ENCODE peak calls at places on chromosomes 12 and 14, in nine cellular contexts. N, Q, Y, O, Z, L, B, K and W are unnamed samples.
A peak's percentile ranks its signal among the peaks of the same experiment; 100 is the strongest.

GRCh38 chr14:68554231-68554630 is 238.6 kb downstream of the ZFP36L1 start:
- DNase-seq in K (no peak), O (no peak), Z (no peak), L (no peak), B (no peak), Q (no peak), Y (no peak), N (no peak), W (no peak)

GRCh38 chr12:20097561-20097960 is 270.8 kb upstream of the PDE3A start:
- DNase-seq in K (no peak), Y (no peak), N (peak; percentile 52), Z (no peak), Q (no peak), B (no peak), L (no peak), O (no peak), W (no peak)

GRCh38 chr12:18446245-18446644 is 184.9 kb downstream of the PIK3C2G start:
- DNase-seq in Q (no peak), K (no peak), Z (no peak), B (no peak), O (no peak), Y (no peak), L (no peak), N (no peak), W (no peak)

GRCh38 chr14:103549361-103550311 is 12.8 kb downstream of the BAG5 start:
- DNase-seq in L (no peak), K (no peak), N (no peak), Z (no peak), Q (no peak), Y (no peak), B (peak; percentile 53), O (peak; percentile 82), W (peak; percentile 56)

GRCh38 chr14:22502007-22502406 is 87.0 kb downstream of the DAD1 start:
- DNase-seq in B (peak; percentile 66), Q (no peak), O (no peak), L (no peak), Z (no peak), K (no peak), Y (no peak), N (no peak), W (no peak)

GRCh38 chr12:52434760-52435530 is 774 bp upstream of the KRT75 start:
- DNase-seq in Y (no peak), B (no peak), L (no peak), O (no peak), N (peak; percentile 29), Z (no peak), Q (no peak), K (no peak), W (no peak)

GRCh38 chr12:50132505-50133135 is 20.6 kb downstream of the COX14 start:
- DNase-seq in N (peak; percentile 59), K (peak; percentile 28), O (no peak), L (no peak), B (no peak), Y (no peak), Z (no peak), Q (no peak), W (no peak)

GRCh38 chr12:118694128-118694775 is 287.1 kb upstream of the SRRM4 start:
- DNase-seq in Z (no peak), Q (no peak), Y (peak; percentile 10), O (no peak), K (no peak), N (no peak), B (no peak), L (no peak), W (no peak)

GRCh38 chr12:111362687-111363475 is 6.0 kb downstream of the PHETA1 start:
- DNase-seq in L (no peak), B (no peak), N (no peak), Y (no peak), O (peak; percentile 84), Q (no peak), Z (no peak), K (no peak), W (no peak)

GRCh38 chr12:120538281-120539156 is 4.4 kb downstream of the RNF10 start:
- DNase-seq in Z (peak; percentile 60), K (peak; percentile 71), B (peak; percentile 80), N (peak; percentile 72), Q (no peak), O (no peak), L (no peak), Y (peak; percentile 74), W (no peak)

GRCh38 chr12:125889742-125890141 is 824.5 kb downstream of the AACS start:
- DNase-seq in Q (no peak), N (no peak), B (no peak), Y (no peak), K (no peak), O (no peak), Z (no peak), L (no peak), W (no peak)

GRCh38 chr14:29311983-29312382 is 545.4 kb downstream of the FOXG1 start:
- DNase-seq in Z (no peak), Y (no peak), O (no peak), K (no peak), L (no peak), N (peak; percentile 16), Q (no peak), B (no peak), W (no peak)

GRCh38 chr14:51304956-51305355 is 64.9 kb downstream of the TMX1 start:
- DNase-seq in Y (no peak), O (no peak), Z (no peak), L (no peak), N (peak; percentile 97), B (no peak), Q (no peak), K (peak; percentile 21), W (no peak)

GRCh38 chr14:34711169-34711568 is 3.2 kb downstream of the CFL2 start:
- DNase-seq in L (no peak), Q (no peak), K (peak; percentile 53), Y (peak; percentile 13), O (no peak), N (peak; percentile 94), B (no peak), Z (no peak), W (peak; percentile 41)

GRCh38 chr12:75135021-75135420 is 74.6 kb downstream of the KCNC2 start:
- DNase-seq in Z (no peak), O (no peak), N (no peak), Y (no peak), L (no peak), B (no peak), Q (no peak), K (no peak), W (no peak)

GRCh38 chr14:80927385-80927989 is 14.1 kb downstream of the CEP128 start:
- DNase-seq in B (no peak), Z (no peak), Y (no peak), N (no peak), L (no peak), O (no peak), K (peak; percentile 23), Q (no peak), W (no peak)

GRCh38 chr14:80930095-80930494 is 11.4 kb downstream of the CEP128 start:
- DNase-seq in O (no peak), Y (no peak), L (no peak), B (no peak), Z (no peak), Q (no peak), K (no peak), N (no peak), W (no peak)

GRCh38 chr14:80933282-80933681 is 8.3 kb downstream of the CEP128 start:
- DNase-seq in Z (no peak), Q (no peak), K (no peak), N (no peak), O (no peak), Y (no peak), L (no peak), B (no peak), W (no peak)

GRCh38 chr14:80926706-80927384 is 14.7 kb downstream of the CEP128 start:
- DNase-seq in Y (no peak), Z (no peak), N (peak; percentile 86), B (no peak), K (peak; percentile 69), L (no peak), O (no peak), Q (no peak), W (no peak)

GRCh38 chr14:80930836-80931389 is 10.6 kb downstream of the CEP128 start:
- DNase-seq in O (no peak), L (no peak), N (peak; percentile 92), Z (no peak), K (no peak), Q (no peak), Y (peak; percentile 33), B (no peak), W (no peak)
- H3K4me1 ChIP-seq in O (no peaks in the 10 kb centered on the region), L (peaks cover 2% of the 10 kb centered on the region), N (peaks cover 27% of the 10 kb centered on the region), Z (peaks cover 15% of the 10 kb centered on the region), K (peaks cover 38% of the 10 kb centered on the region), Q (peaks cover 11% of the 10 kb centered on the region), Y (no peaks in the 10 kb centered on the region), B (no peaks in the 10 kb centered on the region), W (peaks cover 9% of the 10 kb centered on the region)

GRCh38 chr14:56138987-56139386 is 20.8 kb downstream of the PELI2 start:
- DNase-seq in N (no peak), Y (no peak), L (no peak), Z (no peak), Q (no peak), K (no peak), O (no peak), B (no peak), W (no peak)

GRCh38 chr14:56144176-56144575 is 26.0 kb downstream of the PELI2 start:
- DNase-seq in N (no peak), O (no peak), B (no peak), Z (no peak), Q (no peak), L (no peak), Y (no peak), K (no peak), W (no peak)

GRCh38 chr14:56145965-56146364 is 27.8 kb downstream of the PELI2 start:
- DNase-seq in K (no peak), L (no peak), Y (no peak), N (peak; percentile 89), B (no peak), Z (no peak), O (no peak), Q (no peak), W (no peak)

GRCh38 chr14:56145181-56145580 is 27.0 kb downstream of the PELI2 start:
- DNase-seq in L (no peak), Q (no peak), B (no peak), O (no peak), K (no peak), Z (no peak), Y (no peak), N (no peak), W (no peak)

GRCh38 chr14:56143025-56143424 is 24.8 kb downstream of the PELI2 start:
- DNase-seq in N (no peak), Y (no peak), O (no peak), L (no peak), B (no peak), K (no peak), Z (no peak), Q (no peak), W (no peak)
- H3K4me3 ChIP-seq in N (no peak overlapping the region), Y (no peak overlapping the region), O (no peak overlapping the region), L (no peak overlapping the region), B (no peak overlapping the region), K (no peak overlapping the region), Z (no peak overlapping the region), Q (no peak overlapping the region), W (no peak overlapping the region)

GRCh38 chr12:41745593-41745992 is 399.1 kb downstream of the GXYLT1 start:
- DNase-seq in Z (no peak), Q (no peak), Y (no peak), L (no peak), B (no peak), N (no peak), O (no peak), K (no peak), W (no peak)
- H3K27me3 ChIP-seq in Z (no peaks in the 10 kb centered on the region), Q (no peaks in the 10 kb centered on the region), Y (no peaks in the 10 kb centered on the region), L (no peaks in the 10 kb centered on the region), B (no peaks in the 10 kb centered on the region), N (no peaks in the 10 kb centered on the region), O (no peaks in the 10 kb centered on the region), K (no peaks in the 10 kb centered on the region), W (no peaks in the 10 kb centered on the region)

GRCh38 chr12:34097213-34097612 is 74.9 kb downstream of the ALG10 start:
- DNase-seq in L (no peak), O (no peak), Y (no peak), K (no peak), Q (no peak), N (no peak), Z (no peak), B (no peak), W (no peak)
- H3K4me1 ChIP-seq in L (no peaks in the 10 kb centered on the region), O (no peaks in the 10 kb centered on the region), Y (no peaks in the 10 kb centered on the region), K (no peaks in the 10 kb centered on the region), Q (no peaks in the 10 kb centered on the region), N (no peaks in the 10 kb centered on the region), Z (no peaks in the 10 kb centered on the region), B (no peaks in the 10 kb centered on the region), W (no peaks in the 10 kb centered on the region)